ENCODE peak calls at places on chromosomes 13 and 19, in eight cellular contexts. O, Z, W, V, C, Q, G and E are unnamed samples.

GRCh38 chr13:51906581-51906980 is 44.8 kb downstream of the CCDC70 start:
- DNase-seq in Z (no peak), W (no peak), C (no peak), V (no peak), G (no peak), Q (no peak), O (no peak), E (no peak)

GRCh38 chr13:97116754-97117153 is 105.4 kb upstream of the MBNL2 start:
- DNase-seq in G (peak), C (no peak), V (peak), Z (no peak), W (no peak), O (no peak), Q (no peak), E (no peak)

GRCh38 chr19:1189419-1189818 is 15.4 kb upstream of the SBNO2 start:
- DNase-seq in W (peak), O (no peak), Q (no peak), Z (no peak), V (no peak), G (no peak), C (no peak), E (no peak)

GRCh38 chr13:35514801-35515502 is 38.5 kb upstream of the MAB21L1 start:
- DNase-seq in G (no peak), W (no peak), O (no peak), C (no peak), Q (no peak), Z (no peak), V (no peak), E (peak)

GRCh38 chr13:34561033-34561432 is 381.0 kb upstream of the NBEA start:
- DNase-seq in Z (no peak), W (no peak), G (no peak), Q (no peak), V (no peak), C (no peak), O (no peak), E (no peak)

GRCh38 chr13:101144808-101145419 is 271.4 kb downstream of the NALCN start:
- DNase-seq in Z (no peak), C (no peak), W (peak), V (no peak), O (peak), Q (peak), G (peak), E (peak)

GRCh38 chr19:2280633-2281264 is 1.2 kb downstream of the PEAK3 start:
- DNase-seq in W (no peak), Q (no peak), O (no peak), V (no peak), G (no peak), C (no peak), Z (no peak), E (no peak)

GRCh38 chr19:41887711-41888382 is 4.9 kb downstream of the ARHGEF1 start:
- DNase-seq in V (no peak), G (peak), C (no peak), W (peak), Q (peak), Z (no peak), O (no peak), E (no peak)

GRCh38 chr19:16025108-16026101 is 50.9 kb upstream of the TPM4 start:
- DNase-seq in G (peak), C (no peak), Q (peak), Z (no peak), O (peak), V (peak), W (no peak), E (peak)

GRCh38 chr13:98445340-98446233 is 131.3 kb downstream of the STK24 start:
- DNase-seq in Q (peak), W (peak), O (peak), G (peak), V (no peak), C (peak), Z (peak), E (peak)

GRCh38 chr13:52665325-52665724 is 12.7 kb downstream of the SUGT1 start:
- DNase-seq in W (no peak), Z (no peak), Q (no peak), G (peak), V (no peak), C (no peak), O (peak), E (peak)

GRCh38 chr13:112456138-112457056 is 80.2 kb downstream of the SPACA7 start:
- DNase-seq in W (no peak), C (no peak), V (no peak), O (no peak), G (no peak), Z (no peak), Q (no peak), E (no peak)

GRCh38 chr13:79281335-79281734 is 124.7 kb downstream of the RBM26 start:
- DNase-seq in O (no peak), C (no peak), Q (no peak), Z (no peak), V (no peak), G (no peak), W (no peak), E (no peak)

GRCh38 chr13:101626925-101627555 is 174.6 kb downstream of the ITGBL1 start:
- DNase-seq in W (peak), O (peak), G (no peak), C (no peak), V (no peak), Z (no peak), Q (no peak), E (no peak)